ENCODE peak calls at places on chromosomes 1 and 21, in nine cellular contexts. Y is mammary epithelial cell, U is aorta, W is pancreas, D is heart right ventricle, Z is left lung, X is lower lobe of right lung, J is neuronal stem cell, R is ovary. K is an unnamed sample.

GRCh38 chr1:168441745-168442144 is 102.1 kb downstream of the XCL2 start:
- DNase-seq in Y (no peak), U (no peak), W (no peak), D (no peak), Z (no peak), X (no peak), J (no peak), R (no peak), K (no peak)

GRCh38 chr21:15908187-15908586 is 178.4 kb downstream of the USP25 start:
- DNase-seq in Y (peak; percentile 9), U (no peak), W (no peak), D (no peak), Z (no peak), X (no peak), J (no peak), R (no peak), K (no peak)

GRCh38 chr1:248891758-248892157 is 14.3 kb upstream of the PGBD2 start:
- DNase-seq in Y (no peak), U (no peak), W (no peak), D (no peak), Z (no peak), X (no peak), J (no peak), R (no peak), K (no peak)

GRCh38 chr1:44786138-44786840 is 1.7 kb downstream of the BEST4 start:
- DNase-seq in Y (peak; percentile 40), U (peak; percentile 89), W (peak; percentile 91), D (peak; percentile 73), Z (peak; percentile 94), X (peak; percentile 86), J (no peak), R (peak; percentile 84), K (peak; percentile 83)

GRCh38 chr1:110208916-110209650 is 1.0 kb upstream of the KCNC4 start:
- DNase-seq in Y (no peak), U (no peak), W (no peak), D (no peak), Z (no peak), X (no peak), J (no peak), R (no peak), K (no peak)

GRCh38 chr1:76198452-76198851 is 123.9 kb downstream of the ST6GALNAC3 start:
- DNase-seq in Y (no peak), U (no peak), W (no peak), D (no peak), Z (no peak), X (no peak), J (no peak), R (no peak), K (no peak)

GRCh38 chr1:2093636-2094035 is 43.4 kb downstream of the PRKCZ start:
- DNase-seq in Y (no peak), U (no peak), W (peak; percentile 69), D (no peak), Z (no peak), X (no peak), J (no peak), R (no peak), K (no peak)

GRCh38 chr1:241998412-241998921 is 431 bp downstream of the MAP1LC3C start:
- DNase-seq in Y (peak; percentile 78), U (peak; percentile 87), W (peak; percentile 37), D (peak; percentile 72), Z (peak; percentile 87), X (peak; percentile 75), J (peak; percentile 42), R (peak; percentile 80), K (peak; percentile 15)

GRCh38 chr1:107669996-107670395 is 295.0 kb downstream of the VAV3 start:
- DNase-seq in Y (peak; percentile 68), U (no peak), W (no peak), D (no peak), Z (no peak), X (peak; percentile 41), J (no peak), R (peak; percentile 17), K (no peak)

GRCh38 chr1:211118407-211119102 is 15.4 kb downstream of the KCNH1 start:
- DNase-seq in Y (no peak), U (no peak), W (no peak), D (no peak), Z (no peak), X (no peak), J (no peak), R (no peak), K (no peak)

GRCh38 chr21:44784810-44785209 is 16.8 kb downstream of the UBE2G2 start:
- DNase-seq in Y (no peak), U (no peak), W (no peak), D (no peak), Z (no peak), X (no peak), J (no peak), R (no peak), K (no peak)

GRCh38 chr1:89736937-89737733 is 83.7 kb upstream of the LRRC8D start:
- DNase-seq in Y (peak; percentile 38), U (no peak), W (no peak), D (no peak), Z (no peak), X (no peak), J (no peak), R (no peak), K (no peak)

GRCh38 chr1:97920275-97920831 is 481 bp downstream of the DPYD start:
- DNase-seq in Y (peak; percentile 58), U (no peak), W (no peak), D (no peak), Z (no peak), X (no peak), J (no peak), R (no peak), K (no peak)

GRCh38 chr1:116314305-116314919 is 58.6 kb upstream of the ATP1A1 start:
- DNase-seq in Y (no peak), U (no peak), W (no peak), D (no peak), Z (no peak), X (no peak), J (no peak), R (no peak), K (no peak)

GRCh38 chr1:172278478-172278877 is 142.0 kb upstream of the C1orf105 start:
- DNase-seq in Y (peak; percentile 71), U (no peak), W (no peak), D (no peak), Z (no peak), X (no peak), J (no peak), R (no peak), K (no peak)

GRCh38 chr1:27589841-27590426 is 14.0 kb downstream of the AHDC1 start:
- DNase-seq in Y (no peak), U (peak; percentile 86), W (peak; percentile 67), D (peak; percentile 72), Z (no peak), X (peak; percentile 66), J (no peak), R (peak; percentile 75), K (no peak)

GRCh38 chr21:27423906-27424595 is 457.2 kb upstream of the ADAMTS5 start:
- DNase-seq in Y (peak; percentile 46), U (no peak), W (no peak), D (no peak), Z (no peak), X (no peak), J (no peak), R (no peak), K (no peak)

GRCh38 chr1:184362876-184363275 is 24.0 kb upstream of the C1orf21 start:
- DNase-seq in Y (no peak), U (no peak), W (no peak), D (no peak), Z (no peak), X (no peak), J (no peak), R (no peak), K (no peak)

GRCh38 chr1:144101397-144102050 is 129.7 kb upstream of the FAM72C start:
- DNase-seq in Y (peak; percentile 29), U (peak; percentile 83), W (peak; percentile 94), D (peak; percentile 17), Z (peak; percentile 88), X (peak; percentile 66), J (no peak), R (peak; percentile 27), K (no peak)

GRCh38 chr1:237877628-237878027 is 13.1 kb downstream of the ZP4 start:
- DNase-seq in Y (no peak), U (no peak), W (no peak), D (no peak), Z (no peak), X (no peak), J (peak; percentile 17), R (no peak), K (no peak)

GRCh38 chr1:204814146-204814884 is 56.3 kb upstream of the NFASC start:
- DNase-seq in Y (no peak), U (no peak), W (no peak), D (peak; percentile 43), Z (no peak), X (no peak), J (no peak), R (no peak), K (no peak)

GRCh38 chr1:153194331-153195050 is 8.7 kb upstream of the LELP1 start:
- DNase-seq in Y (no peak), U (no peak), W (no peak), D (no peak), Z (no peak), X (no peak), J (no peak), R (no peak), K (no peak)
- H3K27me3 ChIP-seq in Y (no peaks in the 10 kb centered on the region), U (no peaks in the 10 kb centered on the region), W (no peaks in the 10 kb centered on the region), D (peaks cover 9% of the 10 kb centered on the region), Z (no peaks in the 10 kb centered on the region), X (peaks cover 4% of the 10 kb centered on the region), J (no peaks in the 10 kb centered on the region), R (no peaks in the 10 kb centered on the region), K (peaks cover 15% of the 10 kb centered on the region)

GRCh38 chr1:77858725-77859124 is 29.7 kb upstream of the NEXN start:
- DNase-seq in Y (no peak), U (no peak), W (no peak), D (no peak), Z (no peak), X (no peak), J (no peak), R (no peak), K (no peak)

GRCh38 chr1:77857557-77857956 is 30.9 kb upstream of the NEXN start:
- DNase-seq in Y (no peak), U (no peak), W (no peak), D (no peak), Z (no peak), X (no peak), J (no peak), R (no peak), K (no peak)

GRCh38 chr1:77859248-77859647 is 29.2 kb upstream of the NEXN start:
- DNase-seq in Y (no peak), U (no peak), W (no peak), D (no peak), Z (no peak), X (no peak), J (no peak), R (no peak), K (no peak)
- H3K36me3 ChIP-seq in Y (peaks cover 2% of the 10 kb centered on the region), U (no peaks in the 10 kb centered on the region), W (no peaks in the 10 kb centered on the region), D (peaks cover 5% of the 10 kb centered on the region), Z (peaks cover 26% of the 10 kb centered on the region), X (peaks cover 32% of the 10 kb centered on the region), J (peaks cover 15% of the 10 kb centered on the region), R (no peaks in the 10 kb centered on the region), K (peaks cover 6% of the 10 kb centered on the region)

GRCh38 chr1:54218883-54219687 is 19.1 kb downstream of the MRPL37 start:
- DNase-seq in Y (no peak), U (no peak), W (no peak), D (no peak), Z (no peak), X (no peak), J (no peak), R (no peak), K (no peak)
- H3K27ac ChIP-seq in Y (no peak overlapping the region), U (peak overlapping the region; percentile 38), W (peak overlapping the region; percentile 57), D (peak overlapping the region; percentile 39), Z (peak overlapping the region; percentile 69), X (peak overlapping the region; percentile 64), J (no peak overlapping the region), R (peak overlapping the region; percentile 45), K (no peak overlapping the region)

GRCh38 chr21:8989883-8990325 is 1531.5 kb upstream of the TPTE start:
- DNase-seq in Y (no peak), U (peak; percentile 81), W (no peak), D (no peak), Z (peak; percentile 89), X (no peak), J (no peak), R (no peak), K (no peak)
- H3K27me3 ChIP-seq in Y (no peaks in the 10 kb centered on the region), U (no peaks in the 10 kb centered on the region), W (peaks cover 5% of the 10 kb centered on the region), D (peaks cover 60% of the 10 kb centered on the region), Z (no peaks in the 10 kb centered on the region), X (peaks cover 45% of the 10 kb centered on the region), J (no peaks in the 10 kb centered on the region), R (peaks cover under 1% of the 10 kb centered on the region), K (peaks cover 8% of the 10 kb centered on the region)

K was measured in CD8-positive, alpha-beta T cell.